ENCODE peak calls at places on chromosomes 5 and 9, in five cellular contexts. One of them, this sample, is unnamed.

GRCh38 chr5:50646591-50646990 is 19.8 kb upstream of the PARP8 start:
- DNase-seq in heart left ventricle: no peak
- DNase-seq in bronchial epithelial cell: no peak
- DNase-seq in astrocyte: no peak
- DNase-seq in mesendoderm: no peak
- DNase-seq in this sample: no peak

GRCh38 chr9:104906441-104907277 is 21.3 kb downstream of the ABCA1 start:
- DNase-seq in astrocyte: peak; percentile 81
- DNase-seq in bronchial epithelial cell: peak; percentile 10
- DNase-seq in heart left ventricle: no peak
- DNase-seq in mesendoderm: no peak
- DNase-seq in this sample: peak; percentile 57

GRCh38 chr9:126456396-126456795 is 129.8 kb downstream of the MVB12B start:
- DNase-seq in astrocyte: peak; percentile 39
- DNase-seq in heart left ventricle: no peak
- DNase-seq in mesendoderm: no peak
- DNase-seq in bronchial epithelial cell: no peak
- DNase-seq in this sample: no peak

GRCh38 chr5:102716017-102716416 is 39.1 kb upstream of the PAM start:
- DNase-seq in astrocyte: no peak
- DNase-seq in heart left ventricle: no peak
- DNase-seq in bronchial epithelial cell: no peak
- DNase-seq in mesendoderm: no peak
- DNase-seq in this sample: no peak

GRCh38 chr9:33430942-33431341 is 16.5 kb downstream of the AQP3 start:
- DNase-seq in bronchial epithelial cell: no peak
- DNase-seq in mesendoderm: no peak
- DNase-seq in heart left ventricle: no peak
- DNase-seq in astrocyte: peak; percentile 42
- DNase-seq in this sample: no peak

GRCh38 chr9:122337561-122337939 is 33.3 kb upstream of the PTGS1 start:
- DNase-seq in astrocyte: no peak
- DNase-seq in bronchial epithelial cell: no peak
- DNase-seq in heart left ventricle: no peak
- DNase-seq in mesendoderm: no peak
- DNase-seq in this sample: no peak

GRCh38 chr5:173888473-173889135 is 455 bp downstream of the CPEB4 start:
- DNase-seq in heart left ventricle: peak; percentile 32
- DNase-seq in mesendoderm: peak; percentile 26
- DNase-seq in bronchial epithelial cell: no peak
- DNase-seq in astrocyte: no peak
- DNase-seq in this sample: peak; percentile 35

GRCh38 chr5:177303925-177304391 is 359 bp downstream of the PRELID1 start:
- DNase-seq in mesendoderm: no peak
- DNase-seq in bronchial epithelial cell: no peak
- DNase-seq in heart left ventricle: no peak
- DNase-seq in astrocyte: no peak
- DNase-seq in this sample: peak; percentile 34

GRCh38 chr5:41925555-41925946 is 470 bp downstream of the FBXO4 start:
- DNase-seq in mesendoderm: no peak
- DNase-seq in heart left ventricle: peak; percentile 33
- DNase-seq in bronchial epithelial cell: peak; percentile 48
- DNase-seq in astrocyte: peak; percentile 37
- DNase-seq in this sample: no peak

GRCh38 chr5:90131734-90132133 is 277.8 kb downstream of the CETN3 start:
- DNase-seq in heart left ventricle: no peak
- DNase-seq in mesendoderm: no peak
- DNase-seq in bronchial epithelial cell: no peak
- DNase-seq in astrocyte: peak; percentile 31
- DNase-seq in this sample: no peak

GRCh38 chr9:19618816-19619215 is 170.0 kb downstream of the SLC24A2 start:
- DNase-seq in mesendoderm: no peak
- DNase-seq in heart left ventricle: no peak
- DNase-seq in bronchial epithelial cell: no peak
- DNase-seq in astrocyte: no peak
- DNase-seq in this sample: no peak

GRCh38 chr5:103617913-103618312 is 55.3 kb upstream of the NUDT12 start:
- DNase-seq in heart left ventricle: no peak
- DNase-seq in astrocyte: no peak
- DNase-seq in mesendoderm: no peak
- DNase-seq in bronchial epithelial cell: no peak
- DNase-seq in this sample: no peak

DNA sequence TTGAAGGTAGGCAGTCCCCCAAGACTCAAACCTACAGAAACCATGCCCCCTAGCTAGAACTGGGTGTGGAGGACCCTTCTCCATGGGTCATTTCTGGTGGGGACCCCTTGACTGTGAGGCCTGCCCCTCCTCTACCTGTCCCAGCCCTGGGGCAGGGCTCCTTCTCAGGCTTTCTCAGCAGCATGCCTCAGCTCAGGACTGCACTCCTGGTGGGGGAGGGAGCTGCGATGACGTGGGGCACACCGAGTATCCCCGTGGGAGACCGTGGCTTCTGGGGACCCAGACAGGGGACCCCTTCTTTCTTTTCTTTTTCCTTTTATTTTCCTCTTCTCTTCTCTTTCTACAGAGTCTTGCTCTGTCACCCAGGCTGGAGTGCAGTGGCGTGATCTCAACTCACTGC is 27.0 kb upstream of the PITX1 start:
- DNase-seq in heart left ventricle: no peak
- DNase-seq in astrocyte: no peak
- DNase-seq in bronchial epithelial cell: no peak
- DNase-seq in mesendoderm: no peak
- DNase-seq in this sample: no peak
- H3K27me3 ChIP-seq in heart left ventricle: peaks cover 11% of the 10 kb centered on the region
- H3K27me3 ChIP-seq in astrocyte: peaks cover 15% of the 10 kb centered on the region
- H3K27me3 ChIP-seq in bronchial epithelial cell: no peaks in the 10 kb centered on the region
- H3K27me3 ChIP-seq in mesendoderm: no peaks in the 10 kb centered on the region
- H3K27me3 ChIP-seq in this sample: peaks cover 89% of the 10 kb centered on the region

GRCh38 chr5:66427043-66427442 is 169.2 kb upstream of the MAST4 start:
- DNase-seq in heart left ventricle: no peak
- DNase-seq in bronchial epithelial cell: no peak
- DNase-seq in astrocyte: no peak
- DNase-seq in mesendoderm: no peak
- DNase-seq in this sample: no peak
- H3K27me3 ChIP-seq in heart left ventricle: no peaks in the 10 kb centered on the region
- H3K27me3 ChIP-seq in bronchial epithelial cell: no peaks in the 10 kb centered on the region
- H3K27me3 ChIP-seq in astrocyte: no peaks in the 10 kb centered on the region
- H3K27me3 ChIP-seq in mesendoderm: no peaks in the 10 kb centered on the region
- H3K27me3 ChIP-seq in this sample: no peaks in the 10 kb centered on the region

DNA sequence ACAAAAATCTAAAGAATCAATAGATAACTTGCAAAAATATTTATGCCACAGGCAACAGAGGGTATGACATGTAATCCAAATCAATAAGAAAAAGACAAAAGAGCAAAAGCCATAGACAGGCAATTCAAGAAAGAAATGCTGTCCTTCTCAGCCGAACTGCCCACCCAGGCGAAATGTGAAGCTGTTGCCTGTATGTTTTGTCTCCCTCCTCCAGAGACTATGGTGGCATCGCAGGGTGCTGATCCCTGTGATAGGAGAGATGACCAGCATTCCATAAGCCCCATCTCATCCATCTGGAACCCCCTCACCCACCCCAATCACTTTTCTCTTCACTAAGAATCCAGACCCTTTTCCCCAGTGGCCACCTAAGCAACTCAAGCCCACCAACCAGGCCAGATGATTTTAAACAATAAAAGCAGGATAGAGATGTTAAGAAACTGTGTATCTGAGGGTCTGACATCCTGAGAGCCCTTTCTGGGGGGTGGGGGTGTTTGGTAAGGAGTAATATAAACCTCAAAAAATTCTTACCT is 5.3 kb upstream of the ACSL6 start:
- DNase-seq in bronchial epithelial cell: no peak
- DNase-seq in mesendoderm: no peak
- DNase-seq in heart left ventricle: no peak
- DNase-seq in astrocyte: no peak
- DNase-seq in this sample: no peak
- H3K27me3 ChIP-seq in bronchial epithelial cell: peaks cover 6% of the 10 kb centered on the region
- H3K27me3 ChIP-seq in mesendoderm: no peaks in the 10 kb centered on the region
- H3K27me3 ChIP-seq in heart left ventricle: peaks cover 27% of the 10 kb centered on the region
- H3K27me3 ChIP-seq in astrocyte: peaks cover 30% of the 10 kb centered on the region
- H3K27me3 ChIP-seq in this sample: peaks cover 63% of the 10 kb centered on the region

DNA sequence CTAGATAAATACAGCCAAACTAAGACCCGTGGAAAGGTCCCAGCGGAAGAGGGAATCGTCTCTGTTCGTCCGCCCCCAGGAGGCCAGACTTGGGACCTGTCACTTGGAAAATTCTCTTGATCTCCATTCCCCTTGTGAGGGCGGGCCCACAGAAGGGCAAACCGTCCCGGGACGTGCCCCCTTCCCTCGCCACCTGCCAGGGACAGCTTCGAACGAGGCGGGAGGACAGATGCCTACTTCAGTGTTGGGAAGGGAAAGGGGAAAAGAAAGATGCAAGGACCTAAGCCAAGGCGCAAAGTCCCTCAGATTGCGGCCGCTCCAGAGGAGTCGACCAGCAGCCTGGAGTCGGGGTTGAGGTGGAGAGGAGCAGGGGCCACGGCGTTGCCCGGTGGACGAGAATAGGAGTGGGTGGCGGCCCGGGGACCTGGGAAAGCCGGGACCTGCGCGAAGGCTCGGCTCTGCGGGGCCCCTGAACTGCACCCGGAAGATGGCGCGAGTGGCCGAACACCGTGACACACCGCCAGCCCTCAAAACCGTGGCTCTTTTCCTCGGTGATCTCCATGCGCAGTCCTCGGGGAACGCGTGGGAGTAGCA is 4.4 kb upstream of the EBF1 start:
- DNase-seq in heart left ventricle: no peak
- DNase-seq in astrocyte: peak; percentile 12
- DNase-seq in mesendoderm: peak; percentile 74
- DNase-seq in bronchial epithelial cell: peak; percentile 5
- DNase-seq in this sample: peak; percentile 62
- H3K27me3 ChIP-seq in heart left ventricle: peaks cover 23% of the 10 kb centered on the region
- H3K27me3 ChIP-seq in astrocyte: peaks cover 36% of the 10 kb centered on the region
- H3K27me3 ChIP-seq in mesendoderm: peaks cover 50% of the 10 kb centered on the region
- H3K27me3 ChIP-seq in bronchial epithelial cell: peaks cover 50% of the 10 kb centered on the region
- H3K27me3 ChIP-seq in this sample: peaks cover 60% of the 10 kb centered on the region

GRCh38 chr9:138025908-138026307 is 148.3 kb downstream of the CACNA1B start:
- DNase-seq in bronchial epithelial cell: no peak
- DNase-seq in astrocyte: no peak
- DNase-seq in mesendoderm: no peak
- DNase-seq in heart left ventricle: no peak
- DNase-seq in this sample: no peak
- H3K27me3 ChIP-seq in bronchial epithelial cell: peaks cover 4% of the 10 kb centered on the region
- H3K27me3 ChIP-seq in astrocyte: peaks cover 7% of the 10 kb centered on the region
- H3K27me3 ChIP-seq in mesendoderm: no peaks in the 10 kb centered on the region
- H3K27me3 ChIP-seq in heart left ventricle: peaks cover 47% of the 10 kb centered on the region
- H3K27me3 ChIP-seq in this sample: peaks cover 38% of the 10 kb centered on the region

This sample was measured in mesenchymal stem cell.